ENCODE peak calls at places on chromosome 2, in ten cellular contexts. S is tibial artery, V is psoas muscle, T is mesothelial cell of epicardium, R is testis, I is natural killer cell, L is endothelial cell, K is neural crest cell, U is HFFc6, C is fibroblast of villous mesenchyme. D is an unnamed sample.

GRCh38 chr2:72788756-72789155 is 37.1 kb downstream of the EXOC6B start:
- DNase-seq in S (no peak), V (no peak), T (no peak), R (no peak), I (no peak), L (no peak), K (no peak), U (peak), C (peak), D (no peak)

GRCh38 chr2:11904029-11904428 is 157.6 kb downstream of the LPIN1 start:
- DNase-seq in S (no peak), V (no peak), T (no peak), R (no peak), I (no peak), L (no peak), K (no peak), U (no peak), C (no peak), D (no peak)

GRCh38 chr2:197777823-197778407 is 7.2 kb downstream of the BOLL start:
- DNase-seq in S (no peak), V (no peak), T (no peak), R (no peak), I (no peak), L (peak), K (peak), U (peak), C (peak), D (no peak)

GRCh38 chr2:200077838-200078237 is 122.5 kb downstream of the MAIP1 start:
- DNase-seq in S (no peak), V (no peak), T (no peak), R (no peak), I (no peak), L (no peak), K (no peak), U (no peak), C (peak), D (no peak)

GRCh38 chr2:72442270-72442669 is 294.6 kb upstream of the CYP26B1 start:
- DNase-seq in S (no peak), V (no peak), T (no peak), R (no peak), I (no peak), L (no peak), K (no peak), U (no peak), C (no peak), D (no peak)

GRCh38 chr2:98601532-98602132 is 6.7 kb downstream of the COA5 start:
- DNase-seq in S (no peak), V (peak), T (no peak), R (peak), I (no peak), L (peak), K (no peak), U (peak), C (peak), D (no peak)

GRCh38 chr2:27885656-27886055 is 4.5 kb downstream of the RBKS start:
- DNase-seq in S (no peak), V (no peak), T (no peak), R (no peak), I (no peak), L (no peak), K (no peak), U (no peak), C (peak), D (no peak)

GRCh38 chr2:128402921-128403670 is 84.4 kb upstream of the HS6ST1 start:
- DNase-seq in S (peak), V (peak), T (no peak), R (no peak), I (no peak), L (no peak), K (no peak), U (no peak), C (no peak), D (no peak)

GRCh38 chr2:219425238-219426067 is 7.3 kb downstream of the DES start:
- DNase-seq in S (peak), V (peak), T (no peak), R (no peak), I (no peak), L (no peak), K (no peak), U (no peak), C (no peak), D (no peak)

GRCh38 chr2:172223601-172224054 is 120.9 kb upstream of the DLX2 start:
- DNase-seq in S (no peak), V (no peak), T (no peak), R (no peak), I (no peak), L (no peak), K (no peak), U (no peak), C (no peak), D (no peak)

GRCh38 chr2:11362781-11363099 is 18.3 kb upstream of the ROCK2 start:
- DNase-seq in S (no peak), V (no peak), T (no peak), R (no peak), I (no peak), L (no peak), K (no peak), U (no peak), C (no peak), D (no peak)

GRCh38 chr2:21467910-21468309 is 344.1 kb downstream of the TDRD15 start:
- DNase-seq in S (no peak), V (no peak), T (no peak), R (no peak), I (no peak), L (no peak), K (no peak), U (no peak), C (peak), D (no peak)

GRCh38 chr2:109510136-109511028 is 103.4 kb downstream of the SEPTIN10 start:
- DNase-seq in S (peak), V (peak), T (peak), R (peak), I (peak), L (peak), K (peak), U (peak), C (peak), D (peak)

GRCh38 chr2:238742066-238742465 is 105.8 kb upstream of the TWIST2 start:
- DNase-seq in S (no peak), V (no peak), T (no peak), R (no peak), I (no peak), L (no peak), K (no peak), U (no peak), C (peak), D (no peak)

GRCh38 chr2:233100192-233100998 is 40.3 kb downstream of the INPP5D start:
- DNase-seq in S (no peak), V (no peak), T (no peak), R (no peak), I (peak), L (no peak), K (no peak), U (no peak), C (no peak), D (no peak)

GRCh38 chr2:207502199-207502598 is 27.6 kb upstream of the CREB1 start:
- DNase-seq in S (no peak), V (no peak), T (no peak), R (no peak), I (no peak), L (no peak), K (no peak), U (no peak), C (no peak), D (no peak)

GRCh38 chr2:75524276-75524911 is 36.3 kb downstream of the EVA1A start:
- DNase-seq in S (no peak), V (no peak), T (no peak), R (no peak), I (no peak), L (no peak), K (no peak), U (no peak), C (no peak), D (no peak)

GRCh38 chr2:115359550-115359949 is 917.1 kb downstream of the DPP10 start:
- DNase-seq in S (no peak), V (no peak), T (no peak), R (no peak), I (no peak), L (no peak), K (no peak), U (no peak), C (no peak), D (no peak)

GRCh38 chr2:183868153-183868552 is 730.2 kb upstream of the ZNF804A start:
- DNase-seq in S (no peak), V (no peak), T (no peak), R (no peak), I (no peak), L (no peak), K (no peak), U (no peak), C (no peak), D (no peak)

GRCh38 chr2:32931945-32932709 is 14.6 kb upstream of the LTBP1 start:
- DNase-seq in S (no peak), V (no peak), T (no peak), R (no peak), I (no peak), L (no peak), K (no peak), U (no peak), C (no peak), D (no peak)

GRCh38 chr2:182867411-182868048 is 1.1 kb upstream of the FRZB start:
- DNase-seq in S (no peak), V (no peak), T (no peak), R (no peak), I (no peak), L (no peak), K (peak), U (no peak), C (no peak), D (no peak)

GRCh38 chr2:126399001-126399400 is 257.0 kb upstream of the GYPC start:
- DNase-seq in S (no peak), V (no peak), T (no peak), R (no peak), I (no peak), L (peak), K (no peak), U (no peak), C (no peak), D (no peak)
- TF ChIP-seq CTCF in S (no peak), V (no peak), T (no peak), R (no peak), I (no peak), L (no peak), K (peak), U (no peak), C (no peak), D (no peak)

GRCh38 chr2:5538717-5539116 is 153.5 kb upstream of the SOX11 start:
- DNase-seq in S (no peak), V (no peak), T (no peak), R (no peak), I (no peak), L (no peak), K (peak), U (no peak), C (no peak), D (no peak)

GRCh38 chr2:5537180-5537579 is 155.0 kb upstream of the SOX11 start:
- DNase-seq in S (no peak), V (no peak), T (no peak), R (no peak), I (no peak), L (no peak), K (no peak), U (no peak), C (no peak), D (no peak)

GRCh38 chr2:5530022-5530696 is 162.0 kb upstream of the SOX11 start:
- DNase-seq in S (no peak), V (no peak), T (no peak), R (no peak), I (no peak), L (no peak), K (no peak), U (no peak), C (no peak), D (no peak)

GRCh38 chr2:5539281-5540211 is 152.6 kb upstream of the SOX11 start:
- DNase-seq in S (no peak), V (no peak), T (no peak), R (no peak), I (no peak), L (peak), K (no peak), U (no peak), C (no peak), D (no peak)

DNA sequence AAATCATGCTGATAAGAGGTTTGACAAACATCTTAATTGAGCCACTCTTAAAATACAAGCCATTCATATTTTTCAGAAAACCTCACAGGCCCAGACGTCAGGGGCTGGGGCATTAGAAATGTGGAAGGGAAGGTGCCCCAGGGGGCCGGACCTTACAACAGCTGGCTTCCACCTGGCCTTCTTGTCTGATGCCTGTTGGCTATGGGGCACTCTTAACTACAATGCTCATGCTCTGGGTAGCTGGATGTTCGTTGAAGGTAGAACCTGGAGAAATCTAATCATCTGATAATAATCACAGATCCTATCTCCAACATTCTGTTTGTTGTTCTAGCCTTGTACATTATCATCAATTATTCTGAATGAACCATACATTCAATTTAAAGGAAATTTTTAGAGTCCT is 156.9 kb upstream of the SOX11 start:
- DNase-seq in S (no peak), V (no peak), T (no peak), R (no peak), I (no peak), L (no peak), K (no peak), U (no peak), C (no peak), D (no peak)
- TF ChIP-seq CTCF in S (no peak), V (no peak), T (no peak), R (no peak), I (no peak), L (no peak), K (no peak), U (no peak), C (no peak), D (no peak)

DNA sequence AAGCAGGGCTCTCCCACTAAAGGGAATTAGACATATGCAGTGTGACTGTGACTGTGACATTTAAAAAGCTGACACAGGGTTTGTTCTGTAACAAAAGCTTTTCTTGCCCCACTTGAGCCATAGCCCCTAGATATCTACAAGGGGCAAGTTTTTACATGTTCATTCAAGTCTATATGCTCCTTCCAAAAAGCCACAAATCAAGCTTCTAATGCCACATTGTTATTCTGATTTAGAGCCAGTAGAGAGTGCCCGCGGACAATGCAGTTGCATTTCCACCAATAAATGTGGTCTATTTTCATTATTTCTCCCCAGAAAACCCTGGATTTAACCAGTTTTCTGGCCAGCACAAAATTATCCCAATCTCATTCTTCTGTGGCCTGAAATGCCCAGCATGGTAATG is 9.9 kb downstream of the ARHGAP25 start:
- DNase-seq in S (no peak), V (no peak), T (peak), R (no peak), I (no peak), L (no peak), K (no peak), U (peak), C (no peak), D (no peak)
- TF ChIP-seq CTCF in S (no peak), V (no peak), T (no peak), R (no peak), I (no peak), L (no peak), K (no peak), U (peak), C (no peak), D (no peak)

GRCh38 chr2:191262436-191262835 is 17.2 kb downstream of the MYO1B start:
- DNase-seq in S (no peak), V (no peak), T (no peak), R (no peak), I (no peak), L (no peak), K (no peak), U (no peak), C (no peak), D (no peak)

GRCh38 chr2:191265311-191266170 is 20.3 kb downstream of the MYO1B start:
- DNase-seq in S (no peak), V (no peak), T (no peak), R (peak), I (no peak), L (no peak), K (no peak), U (peak), C (peak), D (no peak)

GRCh38 chr2:191266201-191266600 is 21.0 kb downstream of the MYO1B start:
- DNase-seq in S (no peak), V (no peak), T (no peak), R (no peak), I (no peak), L (no peak), K (no peak), U (no peak), C (no peak), D (no peak)

GRCh38 chr2:191263050-191263449 is 17.8 kb downstream of the MYO1B start:
- DNase-seq in S (no peak), V (no peak), T (no peak), R (no peak), I (no peak), L (no peak), K (no peak), U (no peak), C (no peak), D (no peak)

GRCh38 chr2:191264647-191265079 is 19.5 kb downstream of the MYO1B start:
- DNase-seq in S (no peak), V (no peak), T (no peak), R (no peak), I (no peak), L (no peak), K (no peak), U (peak), C (peak), D (no peak)
- TF ChIP-seq CTCF in S (no peak), V (no peak), T (no peak), R (no peak), I (no peak), L (no peak), K (no peak), U (no peak), C (no peak), D (no peak)

GRCh38 chr2:216792222-216793001 is 67.5 kb downstream of the TNP1 start:
- DNase-seq in S (peak), V (peak), T (peak), R (no peak), I (no peak), L (no peak), K (no peak), U (peak), C (peak), D (no peak)
- TF ChIP-seq CTCF in S (no peak), V (no peak), T (no peak), R (no peak), I (no peak), L (no peak), K (no peak), U (peak), C (no peak), D (no peak)

DNA sequence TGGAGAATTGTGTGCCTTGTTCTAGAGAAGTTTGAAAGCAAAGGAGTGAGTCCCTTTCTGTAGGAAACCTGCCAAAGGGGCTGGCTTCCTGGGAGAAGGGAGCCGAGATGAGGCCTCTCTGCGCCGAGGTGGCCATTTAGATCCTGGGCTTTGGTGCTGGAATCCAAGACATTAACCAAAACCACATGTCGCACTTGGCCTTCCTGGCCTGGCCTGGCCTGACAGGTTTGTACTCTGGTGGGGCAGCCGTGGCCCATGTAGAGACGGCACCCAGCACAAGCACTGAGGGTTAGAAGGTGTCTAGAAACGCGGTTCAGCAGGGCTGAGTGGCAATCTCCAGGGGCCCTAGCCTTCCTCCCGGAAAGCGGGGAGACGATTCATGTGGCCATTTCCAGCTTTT is 7.1 kb downstream of the CNNM3 start:
- DNase-seq in S (no peak), V (peak), T (no peak), R (no peak), I (no peak), L (no peak), K (no peak), U (no peak), C (peak), D (no peak)
- TF ChIP-seq CTCF in S (no peak), V (no peak), T (no peak), R (no peak), I (no peak), L (no peak), K (no peak), U (no peak), C (no peak), D (no peak)

GRCh38 chr2:96214554-96214953 is 5.9 kb upstream of the STARD7 start:
- DNase-seq in S (no peak), V (no peak), T (no peak), R (no peak), I (no peak), L (no peak), K (no peak), U (no peak), C (no peak), D (no peak)

GRCh38 chr2:96209011-96209728 is 543 bp upstream of the STARD7 start:
- DNase-seq in S (no peak), V (no peak), T (no peak), R (no peak), I (no peak), L (no peak), K (no peak), U (no peak), C (no peak), D (no peak)

GRCh38 chr2:96209729-96210085 is 1.1 kb upstream of the STARD7 start:
- DNase-seq in S (no peak), V (no peak), T (no peak), R (no peak), I (no peak), L (no peak), K (no peak), U (no peak), C (no peak), D (no peak)

GRCh38 chr2:96212336-96212735 is 3.7 kb upstream of the STARD7 start:
- DNase-seq in S (no peak), V (no peak), T (no peak), R (no peak), I (no peak), L (no peak), K (no peak), U (no peak), C (no peak), D (no peak)

GRCh38 chr2:96213379-96213778 is 4.8 kb upstream of the STARD7 start:
- DNase-seq in S (no peak), V (no peak), T (no peak), R (no peak), I (no peak), L (no peak), K (no peak), U (no peak), C (no peak), D (no peak)
- TF ChIP-seq CTCF in S (no peak), V (no peak), T (no peak), R (no peak), I (no peak), L (no peak), K (no peak), U (no peak), C (no peak), D (no peak)

GRCh38 chr2:223774193-223774592 is 63.2 kb downstream of the AP1S3 start:
- DNase-seq in S (no peak), V (no peak), T (no peak), R (no peak), I (no peak), L (no peak), K (no peak), U (no peak), C (no peak), D (no peak)

GRCh38 chr2:223784221-223784772 is 53.1 kb downstream of the AP1S3 start:
- DNase-seq in S (no peak), V (no peak), T (no peak), R (no peak), I (no peak), L (no peak), K (no peak), U (no peak), C (no peak), D (no peak)

GRCh38 chr2:223781560-223781959 is 55.8 kb downstream of the AP1S3 start:
- DNase-seq in S (no peak), V (no peak), T (no peak), R (no peak), I (no peak), L (no peak), K (no peak), U (no peak), C (no peak), D (no peak)

DNA sequence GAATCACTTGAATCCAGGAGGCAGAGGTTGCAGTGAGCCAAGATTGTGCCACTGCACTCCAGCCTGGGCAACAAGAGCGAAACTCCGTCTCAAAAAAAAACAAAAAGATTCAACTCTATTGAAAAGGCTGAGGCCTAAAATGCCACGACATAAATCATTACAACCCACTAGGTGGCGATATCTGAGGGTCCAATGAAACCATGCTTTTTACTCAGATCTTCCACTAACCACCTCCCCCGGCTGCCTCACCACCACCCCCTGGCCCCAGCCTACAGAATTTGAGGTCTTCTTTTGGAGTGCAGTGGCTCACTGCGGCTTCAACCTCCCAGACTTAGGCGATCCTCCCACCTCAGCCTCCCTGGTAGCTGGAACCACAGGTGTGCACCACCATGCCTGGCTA is 57.5 kb downstream of the AP1S3 start:
- DNase-seq in S (no peak), V (no peak), T (no peak), R (no peak), I (no peak), L (peak), K (peak), U (peak), C (no peak), D (no peak)
- TF ChIP-seq CTCF in S (no peak), V (no peak), T (peak), R (no peak), I (peak), L (peak), K (peak), U (peak), C (peak), D (no peak)

D was measured in omental fat pad.